ENCODE peak calls at places on chromosome 10, in eight cellular contexts. One of them, this sample, is unnamed.

GRCh38 chr10:86756511-86757109 is at the start of gene BMPR1A:
- DNase-seq in SK-N-SH: peak
- DNase-seq in OCI-LY7: no peak
- DNase-seq in GM23338: peak
- DNase-seq in MM.1S: no peak
- DNase-seq in PC-3: peak
- DNase-seq in HCT116: no peak
- DNase-seq in neural progenitor cell: peak
- DNase-seq in this sample: peak

GRCh38 chr10:124003481-124004371 is 89.7 kb downstream of the CHST15 start:
- DNase-seq in HCT116: no peak
- DNase-seq in GM23338: no peak
- DNase-seq in OCI-LY7: no peak
- DNase-seq in PC-3: no peak
- DNase-seq in SK-N-SH: peak
- DNase-seq in MM.1S: no peak
- DNase-seq in neural progenitor cell: no peak
- DNase-seq in this sample: no peak

GRCh38 chr10:57465155-57465554 is 802.5 kb downstream of the IPMK start:
- DNase-seq in HCT116: no peak
- DNase-seq in MM.1S: no peak
- DNase-seq in SK-N-SH: no peak
- DNase-seq in neural progenitor cell: no peak
- DNase-seq in PC-3: no peak
- DNase-seq in GM23338: no peak
- DNase-seq in OCI-LY7: no peak
- DNase-seq in this sample: no peak

GRCh38 chr10:3666525-3667302 is 118.3 kb downstream of the KLF6 start:
- DNase-seq in MM.1S: no peak
- DNase-seq in GM23338: no peak
- DNase-seq in HCT116: no peak
- DNase-seq in OCI-LY7: no peak
- DNase-seq in neural progenitor cell: no peak
- DNase-seq in SK-N-SH: no peak
- DNase-seq in PC-3: no peak
- DNase-seq in this sample: no peak

GRCh38 chr10:69130251-69130650 is 6.3 kb downstream of the VPS26A start:
- DNase-seq in GM23338: no peak
- DNase-seq in PC-3: no peak
- DNase-seq in OCI-LY7: no peak
- DNase-seq in neural progenitor cell: no peak
- DNase-seq in HCT116: no peak
- DNase-seq in SK-N-SH: no peak
- DNase-seq in MM.1S: no peak
- DNase-seq in this sample: no peak

GRCh38 chr10:124092270-124093075 is 925 bp downstream of the CHST15 start:
- DNase-seq in HCT116: no peak
- DNase-seq in GM23338: peak
- DNase-seq in neural progenitor cell: peak
- DNase-seq in MM.1S: peak
- DNase-seq in PC-3: peak
- DNase-seq in SK-N-SH: peak
- DNase-seq in OCI-LY7: peak
- DNase-seq in this sample: peak

GRCh38 chr10:31650010-31650409 is 278.6 kb downstream of the ARHGAP12 start:
- DNase-seq in MM.1S: no peak
- DNase-seq in HCT116: no peak
- DNase-seq in neural progenitor cell: no peak
- DNase-seq in OCI-LY7: no peak
- DNase-seq in SK-N-SH: peak
- DNase-seq in GM23338: no peak
- DNase-seq in PC-3: peak
- DNase-seq in this sample: peak

GRCh38 chr10:130040351-130040750 is 70.3 kb downstream of the C10orf143 start:
- DNase-seq in PC-3: no peak
- DNase-seq in SK-N-SH: no peak
- DNase-seq in HCT116: no peak
- DNase-seq in neural progenitor cell: no peak
- DNase-seq in MM.1S: no peak
- DNase-seq in OCI-LY7: no peak
- DNase-seq in GM23338: no peak
- DNase-seq in this sample: no peak

GRCh38 chr10:71782221-71782916 is 9.0 kb upstream of the VSIR start:
- DNase-seq in PC-3: no peak
- DNase-seq in SK-N-SH: no peak
- DNase-seq in neural progenitor cell: no peak
- DNase-seq in GM23338: no peak
- DNase-seq in OCI-LY7: no peak
- DNase-seq in HCT116: no peak
- DNase-seq in MM.1S: no peak
- DNase-seq in this sample: no peak

GRCh38 chr10:70255329-70256299 is 22.4 kb upstream of the PPA1 start:
- DNase-seq in PC-3: peak
- DNase-seq in MM.1S: no peak
- DNase-seq in GM23338: peak
- DNase-seq in OCI-LY7: no peak
- DNase-seq in SK-N-SH: no peak
- DNase-seq in neural progenitor cell: no peak
- DNase-seq in HCT116: peak
- DNase-seq in this sample: no peak

GRCh38 chr10:23927926-23928325 is 281.0 kb upstream of the KIAA1217 start:
- DNase-seq in PC-3: no peak
- DNase-seq in HCT116: no peak
- DNase-seq in neural progenitor cell: peak
- DNase-seq in SK-N-SH: no peak
- DNase-seq in GM23338: no peak
- DNase-seq in MM.1S: no peak
- DNase-seq in OCI-LY7: no peak
- DNase-seq in this sample: no peak

GRCh38 chr10:92619368-92619767 is 26.4 kb downstream of the KIF11 start:
- DNase-seq in OCI-LY7: no peak
- DNase-seq in GM23338: no peak
- DNase-seq in PC-3: no peak
- DNase-seq in neural progenitor cell: no peak
- DNase-seq in HCT116: no peak
- DNase-seq in MM.1S: no peak
- DNase-seq in SK-N-SH: no peak
- DNase-seq in this sample: no peak

GRCh38 chr10:79018591-79019011 is 50.2 kb upstream of the ZMIZ1 start:
- DNase-seq in HCT116: no peak
- DNase-seq in PC-3: no peak
- DNase-seq in GM23338: no peak
- DNase-seq in MM.1S: no peak
- DNase-seq in OCI-LY7: no peak
- DNase-seq in neural progenitor cell: no peak
- DNase-seq in SK-N-SH: peak
- DNase-seq in this sample: no peak

GRCh38 chr10:89165923-89166322 is 41.2 kb downstream of the CH25H start:
- DNase-seq in HCT116: no peak
- DNase-seq in GM23338: no peak
- DNase-seq in OCI-LY7: no peak
- DNase-seq in MM.1S: no peak
- DNase-seq in neural progenitor cell: no peak
- DNase-seq in SK-N-SH: no peak
- DNase-seq in PC-3: peak
- DNase-seq in this sample: no peak

GRCh38 chr10:58771850-58772249 is 259.2 kb downstream of the BICC1 start:
- DNase-seq in PC-3: no peak
- DNase-seq in GM23338: no peak
- DNase-seq in neural progenitor cell: no peak
- DNase-seq in MM.1S: no peak
- DNase-seq in HCT116: no peak
- DNase-seq in SK-N-SH: no peak
- DNase-seq in OCI-LY7: no peak
- DNase-seq in this sample: no peak

GRCh38 chr10:58399410-58399809 is 14.2 kb downstream of the TFAM start:
- DNase-seq in GM23338: no peak
- DNase-seq in HCT116: no peak
- DNase-seq in SK-N-SH: no peak
- DNase-seq in MM.1S: no peak
- DNase-seq in OCI-LY7: no peak
- DNase-seq in PC-3: peak
- DNase-seq in neural progenitor cell: no peak
- DNase-seq in this sample: no peak

GRCh38 chr10:49243610-49244283 is 55.2 kb upstream of the C10orf71 start:
- DNase-seq in GM23338: no peak
- DNase-seq in MM.1S: no peak
- DNase-seq in neural progenitor cell: no peak
- DNase-seq in OCI-LY7: no peak
- DNase-seq in HCT116: no peak
- DNase-seq in SK-N-SH: no peak
- DNase-seq in PC-3: no peak
- DNase-seq in this sample: no peak

GRCh38 chr10:63365976-63366765 is 99.6 kb downstream of the JMJD1C start:
- DNase-seq in PC-3: peak
- DNase-seq in SK-N-SH: no peak
- DNase-seq in neural progenitor cell: peak
- DNase-seq in MM.1S: no peak
- DNase-seq in GM23338: peak
- DNase-seq in OCI-LY7: no peak
- DNase-seq in HCT116: no peak
- DNase-seq in this sample: no peak

DNA sequence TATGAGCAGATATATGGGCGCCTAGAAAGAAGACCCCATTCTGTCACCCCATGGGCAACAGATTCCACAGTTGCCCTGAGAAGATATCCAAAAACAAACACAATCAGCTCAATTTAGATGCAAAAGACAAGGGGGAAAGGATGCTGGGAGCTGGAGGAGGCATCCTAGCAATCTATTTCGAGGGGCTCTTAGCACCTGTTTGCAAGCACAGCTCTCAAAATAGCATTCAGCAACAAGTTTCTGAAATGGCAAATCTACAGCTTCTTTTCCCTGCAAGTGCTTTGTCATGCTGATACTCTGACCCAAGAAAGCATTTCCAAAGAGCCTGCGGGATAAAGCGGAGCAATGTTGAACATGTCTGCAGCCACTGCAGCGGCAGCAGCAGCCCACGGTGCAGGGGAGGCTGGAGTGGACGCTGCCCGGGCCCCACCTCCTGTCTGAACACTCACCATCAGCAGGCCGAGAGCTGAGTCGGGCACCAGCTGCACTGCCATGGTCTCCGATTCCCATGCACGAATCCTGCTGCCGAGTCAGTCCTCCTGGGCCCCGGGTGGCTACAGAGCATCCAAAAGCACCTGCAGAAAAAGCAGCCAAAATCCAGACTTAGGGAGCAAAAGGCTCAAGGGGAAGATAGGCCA is 996 bp downstream of the FRMD4A start:
- DNase-seq in HCT116: no peak
- DNase-seq in GM23338: peak
- DNase-seq in OCI-LY7: no peak
- DNase-seq in PC-3: no peak
- DNase-seq in MM.1S: no peak
- DNase-seq in neural progenitor cell: peak
- DNase-seq in SK-N-SH: peak
- DNase-seq in this sample: no peak
- H2AFZ ChIP-seq in HCT116: no peak
- H2AFZ ChIP-seq in GM23338: peak
- H2AFZ ChIP-seq in OCI-LY7: no peak
- H2AFZ ChIP-seq in PC-3: no peak
- H2AFZ ChIP-seq in MM.1S: no peak
- H2AFZ ChIP-seq in neural progenitor cell: peak
- H2AFZ ChIP-seq in SK-N-SH: no peak
- H2AFZ ChIP-seq in this sample: no peak

DNA sequence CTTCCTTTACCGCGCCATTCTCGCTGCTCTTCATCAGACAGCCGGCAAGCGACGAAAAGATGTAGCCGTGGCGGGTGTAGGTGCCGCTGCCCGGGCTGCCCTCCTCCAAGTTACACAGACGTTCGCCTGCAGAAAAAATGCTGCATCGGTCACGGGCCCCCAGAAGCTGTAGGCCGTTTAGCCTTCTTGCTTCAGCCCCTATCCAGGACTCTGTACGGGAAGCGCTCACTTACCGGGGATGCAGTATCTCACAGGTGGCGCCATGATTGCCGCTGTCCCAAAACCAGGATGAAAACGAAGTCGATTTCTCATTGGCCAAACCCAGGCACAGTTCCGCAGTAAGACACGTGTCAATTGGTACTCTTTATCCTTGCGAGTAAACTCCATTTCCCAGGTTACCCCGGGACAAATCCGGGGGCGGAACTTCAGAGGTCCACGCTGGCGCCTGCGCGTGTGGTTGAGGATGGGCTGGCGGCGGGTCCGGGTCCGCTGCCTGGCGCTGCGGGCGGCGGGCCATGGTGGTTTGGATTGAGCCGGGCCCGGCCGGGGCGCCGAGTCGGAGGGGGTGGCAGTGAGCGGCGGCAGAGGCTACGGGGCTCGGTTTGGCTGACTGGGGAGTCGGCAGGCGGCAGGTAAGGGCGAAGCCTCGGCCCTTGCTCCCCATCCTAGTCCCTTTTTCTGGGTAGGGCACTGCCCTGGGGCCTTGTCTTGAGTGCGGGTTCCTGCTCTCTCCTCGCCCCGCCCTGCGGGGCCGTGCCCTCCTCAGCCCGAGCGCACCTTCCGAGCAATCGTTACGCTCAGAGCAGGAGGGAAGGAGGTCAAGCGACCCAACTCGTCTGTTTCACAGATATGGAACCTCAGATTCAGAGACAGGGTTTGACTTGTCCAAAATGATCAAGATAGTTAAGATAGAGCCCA is at the start of the genes EXOSC1 and ZDHHC16:
- DNase-seq in MM.1S: peak
- DNase-seq in GM23338: peak
- DNase-seq in PC-3: peak
- DNase-seq in OCI-LY7: peak
- DNase-seq in SK-N-SH: peak
- DNase-seq in HCT116: peak
- DNase-seq in neural progenitor cell: peak
- DNase-seq in this sample: peak
- TF ChIP-seq CTCF in MM.1S: peak
- TF ChIP-seq CTCF in GM23338: no peak
- TF ChIP-seq CTCF in PC-3: no peak
- TF ChIP-seq CTCF in OCI-LY7: peak
- TF ChIP-seq CTCF in SK-N-SH: peak
- TF ChIP-seq CTCF in HCT116: no peak
- TF ChIP-seq CTCF in neural progenitor cell: peak
- TF ChIP-seq CTCF in this sample: peak

GRCh38 chr10:36345770-36346169 is 703.7 kb upstream of the FZD8 start:
- DNase-seq in PC-3: peak
- DNase-seq in OCI-LY7: no peak
- DNase-seq in GM23338: no peak
- DNase-seq in neural progenitor cell: no peak
- DNase-seq in HCT116: no peak
- DNase-seq in MM.1S: no peak
- DNase-seq in SK-N-SH: no peak
- DNase-seq in this sample: no peak
- TF ChIP-seq EZH2phosphoT487 in PC-3: no peak
- TF ChIP-seq EZH2phosphoT487 in OCI-LY7: no peak
- TF ChIP-seq EZH2phosphoT487 in GM23338: no peak
- TF ChIP-seq EZH2phosphoT487 in neural progenitor cell: no peak
- TF ChIP-seq EZH2phosphoT487 in HCT116: no peak
- TF ChIP-seq EZH2phosphoT487 in MM.1S: no peak
- TF ChIP-seq EZH2phosphoT487 in SK-N-SH: no peak
- TF ChIP-seq EZH2phosphoT487 in this sample: no peak

DNA sequence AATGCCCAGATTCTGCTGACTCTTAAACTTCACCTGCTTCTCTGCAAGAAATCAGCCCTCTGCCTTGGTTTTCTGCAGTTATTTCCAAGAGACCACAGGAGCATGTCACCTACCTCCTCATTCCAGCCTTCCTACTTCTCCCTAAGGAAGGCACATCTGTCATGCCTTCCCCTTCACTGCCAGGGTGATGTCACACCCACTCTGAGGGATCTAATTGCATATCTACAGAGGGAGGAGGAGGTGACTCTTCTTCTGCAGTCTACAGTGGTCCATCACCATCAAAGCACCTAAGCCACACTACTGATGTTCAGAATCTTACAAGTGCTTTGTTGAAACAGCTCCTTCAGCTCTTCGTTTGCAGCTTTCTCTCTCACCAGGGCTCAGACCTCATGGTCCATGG is 275.5 kb downstream of the FGFR2 start:
- DNase-seq in MM.1S: no peak
- DNase-seq in neural progenitor cell: no peak
- DNase-seq in GM23338: no peak
- DNase-seq in OCI-LY7: no peak
- DNase-seq in SK-N-SH: no peak
- DNase-seq in HCT116: no peak
- DNase-seq in PC-3: no peak
- DNase-seq in this sample: no peak
- H2AFZ ChIP-seq in MM.1S: no peak
- H2AFZ ChIP-seq in neural progenitor cell: no peak
- H2AFZ ChIP-seq in GM23338: no peak
- H2AFZ ChIP-seq in OCI-LY7: no peak
- H2AFZ ChIP-seq in SK-N-SH: no peak
- H2AFZ ChIP-seq in HCT116: no peak
- H2AFZ ChIP-seq in PC-3: no peak
- H2AFZ ChIP-seq in this sample: no peak